ENCODE peak calls at places on chromosomes 2 and 18, in five cellular contexts. U, M, Q, A and L are unnamed samples.
A peak's percentile ranks its signal among the peaks of the same experiment; 100 is the strongest.

GRCh38 chr2:71063216-71063615 is 5.2 kb upstream of the NAGK start:
- DNase-seq in U (no peak), M (peak; percentile 20), A (no peak), Q (no peak), L (no peak)

GRCh38 chr2:136117391-136117841 is 533 bp downstream of the CXCR4 start:
- DNase-seq in A (peak; percentile 77), U (peak; percentile 49), Q (no peak), M (peak; percentile 65), L (no peak)

GRCh38 chr18:27903906-27904305 is 273.0 kb downstream of the CDH2 start:
- DNase-seq in M (no peak), U (no peak), A (no peak), Q (no peak), L (no peak)

GRCh38 chr2:8259106-8259840 is 422.6 kb upstream of the ID2 start:
- DNase-seq in U (no peak), Q (no peak), A (no peak), M (no peak), L (no peak)

GRCh38 chr2:124193706-124194105 is 168.6 kb downstream of the CNTNAP5 start:
- DNase-seq in M (no peak), Q (no peak), A (no peak), U (no peak), L (no peak)

GRCh38 chr2:197705912-197706838 is 1.0 kb downstream of the MARS2 start:
- DNase-seq in U (peak; percentile 24), M (peak; percentile 61), A (no peak), Q (no peak), L (peak; percentile 49)

GRCh38 chr2:444937-445884 is 157.3 kb upstream of the ALKAL2 start:
- DNase-seq in U (no peak), M (no peak), Q (no peak), A (no peak), L (no peak)

GRCh38 chr2:25711641-25712369 is 38.4 kb upstream of the DTNB start:
- DNase-seq in U (no peak), M (no peak), A (no peak), Q (no peak), L (no peak)

GRCh38 chr2:231597014-231597611 is 4.4 kb downstream of the TEX44 start:
- DNase-seq in A (no peak), Q (no peak), M (peak; percentile 85), U (peak; percentile 46), L (peak; percentile 55)

GRCh38 chr2:181789827-181790448 is 101.6 kb upstream of the ITPRID2 start:
- DNase-seq in M (no peak), A (no peak), U (no peak), Q (no peak), L (no peak)

GRCh38 chr2:167783266-167784070 is 463.9 kb downstream of the STK39 start:
- DNase-seq in A (no peak), Q (no peak), U (no peak), M (peak; percentile 3), L (no peak)

GRCh38 chr2:120508581-120509041 is 162.7 kb downstream of the INHBB start:
- DNase-seq in M (no peak), Q (peak; percentile 65), A (peak; percentile 69), U (no peak), L (no peak)

GRCh38 chr2:7685342-7686015 is 768.3 kb downstream of the RNF144A start:
- DNase-seq in Q (no peak), U (no peak), A (no peak), M (peak; percentile 84), L (no peak)

GRCh38 chr2:158599609-158600008 is 142.9 kb downstream of the PKP4 start:
- DNase-seq in A (no peak), Q (no peak), M (peak; percentile 33), U (no peak), L (no peak)

GRCh38 chr18:63262369-63263335 is 56.9 kb downstream of the BCL2 start:
- DNase-seq in U (no peak), A (no peak), Q (no peak), M (no peak), L (peak; percentile 54)

GRCh38 chr2:120360307-120360855 is 14.4 kb downstream of the INHBB start:
- DNase-seq in U (no peak), M (no peak), A (no peak), Q (no peak), L (no peak)

GRCh38 chr2:189791338-189792042 is 7.2 kb downstream of the PMS1 start:
- DNase-seq in M (no peak), A (no peak), U (no peak), Q (no peak), L (no peak)

GRCh38 chr2:207088276-207088675 is 77.5 kb downstream of the KLF7 start:
- DNase-seq in A (no peak), M (no peak), Q (no peak), U (no peak), L (no peak)

GRCh38 chr2:24586955-24587354 is 95.9 kb downstream of the NCOA1 start:
- DNase-seq in M (no peak), U (no peak), Q (no peak), A (no peak), L (no peak)

GRCh38 chr2:128775401-128776285 is 457.0 kb upstream of the HS6ST1 start:
- DNase-seq in Q (no peak), M (no peak), A (peak; percentile 67), U (no peak), L (peak; percentile 13)

GRCh38 chr2:39567507-39567906 is 98.2 kb upstream of the TMEM178A start:
- DNase-seq in A (no peak), U (no peak), M (peak; percentile 48), Q (no peak), L (no peak)

GRCh38 chr2:8633735-8634313 is 48.0 kb upstream of the ID2 start:
- DNase-seq in M (peak; percentile 28), U (no peak), A (peak; percentile 73), Q (no peak), L (no peak)

GRCh38 chr2:232416521-232417470 is 10.2 kb downstream of the ALPG start:
- DNase-seq in A (peak; percentile 67), M (no peak), Q (no peak), U (no peak), L (no peak)